ENCODE peak calls at places on chromosomes 4 and X, in five cellular contexts. One of them, this sample, is unnamed.

GRCh38 chr4:151688003-151688784 is 72.6 kb downstream of the GATB start:
- DNase-seq in activated B cell treated with CpG ODN at 0.5 μM for 24 hours: no peak
- DNase-seq in AG09309: no peak
- DNase-seq in GDM1: no peak
- DNase-seq in T-helper 1 cell: no peak
- DNase-seq in this sample: no peak

GRCh38 chr4:88706574-88706973 is 8.9 kb upstream of the NAP1L5 start:
- DNase-seq in activated B cell treated with CpG ODN at 0.5 μM for 24 hours: no peak
- DNase-seq in AG09309: peak; percentile 31
- DNase-seq in GDM1: no peak
- DNase-seq in T-helper 1 cell: no peak
- DNase-seq in this sample: peak; percentile 67

GRCh38 chr4:53962516-53963225 is 101.7 kb downstream of the CHIC2 start:
- DNase-seq in activated B cell treated with CpG ODN at 0.5 μM for 24 hours: no peak
- DNase-seq in AG09309: peak; percentile 48
- DNase-seq in GDM1: no peak
- DNase-seq in T-helper 1 cell: no peak
- DNase-seq in this sample: peak; percentile 30

GRCh38 chrX:18877472-18877871 is 106.4 kb downstream of the PHKA2 start:
- DNase-seq in activated B cell treated with CpG ODN at 0.5 μM for 24 hours: no peak
- DNase-seq in AG09309: no peak
- DNase-seq in GDM1: no peak
- DNase-seq in T-helper 1 cell: no peak
- DNase-seq in this sample: no peak

GRCh38 chr4:92172203-92172602 is 131.6 kb upstream of the GRID2 start:
- DNase-seq in activated B cell treated with CpG ODN at 0.5 μM for 24 hours: no peak
- DNase-seq in AG09309: no peak
- DNase-seq in GDM1: no peak
- DNase-seq in T-helper 1 cell: no peak
- DNase-seq in this sample: peak; percentile 30

GRCh38 chr4:17095771-17096170 is 197.3 kb upstream of the LDB2 start:
- DNase-seq in activated B cell treated with CpG ODN at 0.5 μM for 24 hours: no peak
- DNase-seq in AG09309: no peak
- DNase-seq in GDM1: no peak
- DNase-seq in T-helper 1 cell: no peak
- DNase-seq in this sample: no peak

GRCh38 chr4:13248621-13249298 is 235.4 kb downstream of the RAB28 start:
- DNase-seq in activated B cell treated with CpG ODN at 0.5 μM for 24 hours: no peak
- DNase-seq in AG09309: no peak
- DNase-seq in GDM1: no peak
- DNase-seq in T-helper 1 cell: no peak
- DNase-seq in this sample: peak; percentile 9

GRCh38 chr4:79913581-79913980 is 159.4 kb downstream of the ANTXR2 start:
- DNase-seq in activated B cell treated with CpG ODN at 0.5 μM for 24 hours: no peak
- DNase-seq in AG09309: peak; percentile 17
- DNase-seq in GDM1: no peak
- DNase-seq in T-helper 1 cell: no peak
- DNase-seq in this sample: no peak

GRCh38 chr4:37685726-37686372 is 327 bp downstream of the RELL1 start:
- DNase-seq in activated B cell treated with CpG ODN at 0.5 μM for 24 hours: no peak
- DNase-seq in AG09309: no peak
- DNase-seq in GDM1: peak; percentile 37
- DNase-seq in T-helper 1 cell: peak; percentile 50
- DNase-seq in this sample: peak; percentile 9

GRCh38 chr4:28009541-28009940 is 1148.9 kb downstream of the STIM2 start:
- DNase-seq in activated B cell treated with CpG ODN at 0.5 μM for 24 hours: no peak
- DNase-seq in AG09309: no peak
- DNase-seq in GDM1: no peak
- DNase-seq in T-helper 1 cell: no peak
- DNase-seq in this sample: no peak

GRCh38 chr4:26510334-26510705 is 20.0 kb upstream of the CCKAR start:
- DNase-seq in activated B cell treated with CpG ODN at 0.5 μM for 24 hours: no peak
- DNase-seq in AG09309: peak; percentile 21
- DNase-seq in GDM1: no peak
- DNase-seq in T-helper 1 cell: no peak
- DNase-seq in this sample: no peak

GRCh38 chr4:6942238-6942800 is 32.7 kb downstream of the TBC1D14 start:
- DNase-seq in activated B cell treated with CpG ODN at 0.5 μM for 24 hours: no peak
- DNase-seq in AG09309: peak; percentile 91
- DNase-seq in GDM1: peak; percentile 17
- DNase-seq in T-helper 1 cell: peak; percentile 25
- DNase-seq in this sample: peak; percentile 51

GRCh38 chr4:655735-656151 is 18.3 kb downstream of the ATP5ME start:
- DNase-seq in activated B cell treated with CpG ODN at 0.5 μM for 24 hours: no peak
- DNase-seq in AG09309: no peak
- DNase-seq in GDM1: no peak
- DNase-seq in T-helper 1 cell: no peak
- DNase-seq in this sample: no peak

GRCh38 chr4:5206391-5206790 is 155.1 kb downstream of the STK32B start:
- DNase-seq in activated B cell treated with CpG ODN at 0.5 μM for 24 hours: no peak
- DNase-seq in AG09309: peak; percentile 71
- DNase-seq in GDM1: no peak
- DNase-seq in T-helper 1 cell: no peak
- DNase-seq in this sample: peak; percentile 69

GRCh38 chrX:48573690-48574269 is 504 bp upstream of the RBM3 start:
- DNase-seq in activated B cell treated with CpG ODN at 0.5 μM for 24 hours: no peak
- DNase-seq in AG09309: no peak
- DNase-seq in GDM1: no peak
- DNase-seq in T-helper 1 cell: peak; percentile 4
- DNase-seq in this sample: no peak

GRCh38 chr4:79576480-79576803 is 168.4 kb upstream of the GK2 start:
- DNase-seq in activated B cell treated with CpG ODN at 0.5 μM for 24 hours: no peak
- DNase-seq in AG09309: no peak
- DNase-seq in GDM1: peak; percentile 37
- DNase-seq in T-helper 1 cell: no peak
- DNase-seq in this sample: peak; percentile 60

GRCh38 chrX:139815771-139816170 is 107.8 kb upstream of the MCF2 start:
- DNase-seq in activated B cell treated with CpG ODN at 0.5 μM for 24 hours: no peak
- DNase-seq in AG09309: no peak
- DNase-seq in GDM1: no peak
- DNase-seq in T-helper 1 cell: no peak
- DNase-seq in this sample: no peak

GRCh38 chr4:40335508-40335860 is 351 bp downstream of the CHRNA9 start:
- DNase-seq in activated B cell treated with CpG ODN at 0.5 μM for 24 hours: no peak
- DNase-seq in AG09309: no peak
- DNase-seq in GDM1: no peak
- DNase-seq in T-helper 1 cell: no peak
- DNase-seq in this sample: peak; percentile 24

GRCh38 chrX:22378296-22378695 is 105.6 kb downstream of the CBLL2 start:
- DNase-seq in activated B cell treated with CpG ODN at 0.5 μM for 24 hours: no peak
- DNase-seq in AG09309: no peak
- DNase-seq in GDM1: no peak
- DNase-seq in T-helper 1 cell: no peak
- DNase-seq in this sample: peak; percentile 34

GRCh38 chr4:72205298-72205697 is 173.5 kb downstream of the NPFFR2 start:
- DNase-seq in activated B cell treated with CpG ODN at 0.5 μM for 24 hours: no peak
- DNase-seq in AG09309: no peak
- DNase-seq in GDM1: no peak
- DNase-seq in T-helper 1 cell: no peak
- DNase-seq in this sample: no peak

GRCh38 chrX:1249101-1249887 is 19.3 kb upstream of the CSF2RA start:
- DNase-seq in activated B cell treated with CpG ODN at 0.5 μM for 24 hours: peak; percentile 25
- DNase-seq in AG09309: no peak
- DNase-seq in GDM1: no peak
- DNase-seq in T-helper 1 cell: no peak
- DNase-seq in this sample: peak; percentile 29

GRCh38 chr4:41437264-41437566 is 100.7 kb upstream of the LIMCH1 start:
- DNase-seq in activated B cell treated with CpG ODN at 0.5 μM for 24 hours: no peak
- DNase-seq in AG09309: no peak
- DNase-seq in GDM1: no peak
- DNase-seq in T-helper 1 cell: no peak
- DNase-seq in this sample: no peak

GRCh38 chr4:183675625-183676024 is 16.5 kb downstream of the TRAPPC11 start:
- DNase-seq in activated B cell treated with CpG ODN at 0.5 μM for 24 hours: no peak
- DNase-seq in AG09309: peak; percentile 47
- DNase-seq in GDM1: no peak
- DNase-seq in T-helper 1 cell: no peak
- DNase-seq in this sample: no peak

GRCh38 chr4:53365121-53365485 is 758 bp downstream of the SCFD2 start:
- DNase-seq in activated B cell treated with CpG ODN at 0.5 μM for 24 hours: no peak
- DNase-seq in AG09309: no peak
- DNase-seq in GDM1: no peak
- DNase-seq in T-helper 1 cell: no peak
- DNase-seq in this sample: peak; percentile 47

This sample was measured in PC-3.